ENCODE peak calls at places on chromosomes 16 and 17, in four cellular contexts. A, I, C and P are unnamed samples.

GRCh38 chr16:65884018-65884417 is 482.5 kb upstream of the CDH5 start:
- DNase-seq in A (no peak), I (no peak), C (no peak), P (no peak)

GRCh38 chr16:56193951-56194726 is 2.9 kb downstream of the GNAO1 start:
- DNase-seq in A (peak), I (peak), C (peak), P (peak)

GRCh38 chr17:2905269-2905668 is 109.0 kb downstream of the RAP1GAP2 start:
- DNase-seq in A (no peak), I (no peak), C (no peak), P (no peak)

GRCh38 chr17:19569785-19570496 is 36.3 kb downstream of the SLC47A1 start:
- DNase-seq in A (no peak), I (no peak), C (no peak), P (no peak)

GRCh38 chr17:69539781-69540319 is 125.4 kb downstream of the MAP2K6 start:
- DNase-seq in A (no peak), I (no peak), C (peak), P (no peak)

GRCh38 chr17:64950871-64951270 is 31.6 kb upstream of the LRRC37A3 start:
- DNase-seq in A (no peak), I (no peak), C (no peak), P (no peak)

GRCh38 chr17:78284146-78284545 is 52.7 kb downstream of the TMEM235 start:
- DNase-seq in A (no peak), I (no peak), C (peak), P (no peak)

GRCh38 chr17:1186923-1187771 is 7.4 kb upstream of the ABR start:
- DNase-seq in A (peak), I (peak), C (peak), P (peak)

GRCh38 chr16:27769561-27770222 is 219.7 kb downstream of the KATNIP start:
- DNase-seq in A (no peak), I (no peak), C (no peak), P (no peak)

GRCh38 chr17:49494937-49495841 is at the start of gene NGFR:
- DNase-seq in A (peak), I (no peak), C (peak), P (peak)

GRCh38 chr17:77941004-77941403 is 17.5 kb upstream of the TNRC6C start:
- DNase-seq in A (no peak), I (no peak), C (no peak), P (no peak)

GRCh38 chr17:44601574-44602372 is 44.5 kb downstream of the FZD2 start:
- DNase-seq in A (no peak), I (no peak), C (no peak), P (no peak)

GRCh38 chr17:7997186-7997585 is 5.2 kb upstream of the GUCY2D start:
- DNase-seq in A (peak), I (no peak), C (peak), P (no peak)

GRCh38 chr17:71959129-71959528 is 161.7 kb upstream of the SOX9 start:
- DNase-seq in A (peak), I (no peak), C (no peak), P (no peak)

GRCh38 chr16:2231016-2231931 is 5.0 kb upstream of the DNASE1L2 start:
- DNase-seq in A (no peak), I (no peak), C (no peak), P (no peak)

GRCh38 chr17:9817086-9817485 is 4.8 kb downstream of the GSG1L2 start:
- DNase-seq in A (no peak), I (peak), C (peak), P (no peak)

GRCh38 chr16:89350701-89351380 is 133.3 kb downstream of the ZNF778 start:
- DNase-seq in A (no peak), I (peak), C (no peak), P (no peak)

GRCh38 chr17:56678249-56679144 is 85.0 kb downstream of the NOG start:
- DNase-seq in A (no peak), I (no peak), C (peak), P (no peak)

GRCh38 chr17:273994-274832 is 78.4 kb downstream of the RPH3AL start:
- DNase-seq in A (no peak), I (no peak), C (no peak), P (peak)

GRCh38 chr17:19812407-19812806 is 55.3 kb downstream of the ULK2 start:
- DNase-seq in A (no peak), I (peak), C (peak), P (no peak)

GRCh38 chr17:27241346-27241946 is 52.5 kb upstream of the WSB1 start:
- DNase-seq in A (no peak), I (no peak), C (peak), P (peak)

GRCh38 chr16:85615852-85616607 is 2.9 kb downstream of the GSE1 start:
- DNase-seq in A (peak), I (peak), C (peak), P (peak)

GRCh38 chr16:24729967-24730815 is 740 bp downstream of the TNRC6A start:
- DNase-seq in A (peak), I (no peak), C (peak), P (peak)

GRCh38 chr16:75251280-75252048 is at the start of gene BCAR1:
- DNase-seq in A (peak), I (peak), C (peak), P (peak)

GRCh38 chr17:65685110-65685509 is 123.7 kb upstream of the AXIN2 start:
- DNase-seq in A (no peak), I (no peak), C (no peak), P (no peak)

GRCh38 chr17:63433746-63434591 is 12.1 kb downstream of the CYB561 start:
- DNase-seq in A (no peak), I (no peak), C (peak), P (no peak)

GRCh38 chr16:31880322-31880979 is 6.8 kb downstream of the ZNF267 start:
- DNase-seq in A (no peak), I (no peak), C (peak), P (no peak)

GRCh38 chr17:28951991-28952975 is 965 bp upstream of the PHF12 start:
- DNase-seq in A (peak), I (peak), C (peak), P (peak)

GRCh38 chr16:50505714-50506542 is 42.3 kb upstream of the NKD1 start:
- DNase-seq in A (no peak), I (no peak), C (peak), P (no peak)

GRCh38 chr16:49862694-49863093 is 6.8 kb upstream of the ZNF423 start:
- DNase-seq in A (no peak), I (no peak), C (no peak), P (no peak)

GRCh38 chr16:55499951-55500350 is 8.9 kb upstream of the LPCAT2 start:
- DNase-seq in A (no peak), I (no peak), C (peak), P (no peak)

GRCh38 chr17:52147431-52147830 is 11.1 kb downstream of the CA10 start:
- DNase-seq in A (no peak), I (no peak), C (no peak), P (no peak)

GRCh38 chr17:75721463-75722011 is 278 bp downstream of the ITGB4 start:
- DNase-seq in A (peak), I (no peak), C (no peak), P (no peak)

GRCh38 chr17:56897646-56898424 is 16.0 kb downstream of the TRIM25 start:
- DNase-seq in A (no peak), I (no peak), C (no peak), P (no peak)

GRCh38 chr16:50273888-50274770 is 7.8 kb downstream of the ADCY7 start:
- DNase-seq in A (no peak), I (no peak), C (no peak), P (no peak)

GRCh38 chr17:57121308-57122042 is 36.4 kb downstream of the AKAP1 start:
- DNase-seq in A (peak), I (peak), C (peak), P (no peak)

GRCh38 chr17:62869885-62870580 is 61.9 kb upstream of the MARCHF10 start:
- DNase-seq in A (no peak), I (no peak), C (peak), P (peak)

DNA sequence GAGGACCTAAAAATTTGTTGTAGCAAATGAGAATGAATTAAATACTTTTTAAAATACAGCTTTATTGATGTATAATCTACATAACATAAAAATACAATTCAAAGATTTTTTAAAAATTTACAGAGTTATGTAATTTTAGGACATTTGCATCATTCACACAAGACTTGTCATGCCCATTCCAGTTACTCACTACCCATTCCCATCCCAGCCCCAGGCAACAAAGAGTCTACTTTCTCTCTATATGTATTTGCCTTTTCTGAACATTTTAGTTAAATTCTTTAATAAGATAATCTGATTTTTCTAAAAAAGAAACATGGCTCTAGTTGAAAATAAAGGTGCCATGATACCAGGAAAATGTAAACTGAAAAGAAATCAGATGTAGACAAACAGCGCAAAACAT is 354.2 kb downstream of the PMP22 start:
- DNase-seq in A (no peak), I (no peak), C (no peak), P (no peak)
- TF ChIP-seq CTCF in A (no peak), I (no peak), C (no peak), P (no peak)

DNA sequence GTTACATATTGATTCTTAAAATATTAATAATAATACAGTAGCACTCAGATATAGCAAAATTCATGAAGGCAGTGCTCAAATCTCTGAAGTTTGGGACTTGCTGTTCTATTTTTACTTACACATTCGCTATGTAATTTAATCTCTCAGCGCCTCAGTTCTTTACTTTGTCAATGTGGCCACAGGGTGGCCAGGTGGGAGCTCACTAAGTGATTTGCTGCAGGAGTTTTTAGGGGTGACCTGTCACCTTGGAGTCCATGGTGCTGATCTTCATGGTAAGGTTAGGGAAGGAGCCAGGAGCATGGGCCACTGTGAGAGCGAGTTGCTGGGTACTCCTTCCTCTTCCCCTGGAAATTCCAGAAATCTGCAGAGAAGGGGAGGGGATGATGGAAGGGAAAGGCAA is 28.1 kb downstream of the VWA3A start:
- DNase-seq in A (no peak), I (no peak), C (no peak), P (no peak)
- TF ChIP-seq CTCF in A (no peak), I (no peak), C (no peak), P (no peak)

DNA sequence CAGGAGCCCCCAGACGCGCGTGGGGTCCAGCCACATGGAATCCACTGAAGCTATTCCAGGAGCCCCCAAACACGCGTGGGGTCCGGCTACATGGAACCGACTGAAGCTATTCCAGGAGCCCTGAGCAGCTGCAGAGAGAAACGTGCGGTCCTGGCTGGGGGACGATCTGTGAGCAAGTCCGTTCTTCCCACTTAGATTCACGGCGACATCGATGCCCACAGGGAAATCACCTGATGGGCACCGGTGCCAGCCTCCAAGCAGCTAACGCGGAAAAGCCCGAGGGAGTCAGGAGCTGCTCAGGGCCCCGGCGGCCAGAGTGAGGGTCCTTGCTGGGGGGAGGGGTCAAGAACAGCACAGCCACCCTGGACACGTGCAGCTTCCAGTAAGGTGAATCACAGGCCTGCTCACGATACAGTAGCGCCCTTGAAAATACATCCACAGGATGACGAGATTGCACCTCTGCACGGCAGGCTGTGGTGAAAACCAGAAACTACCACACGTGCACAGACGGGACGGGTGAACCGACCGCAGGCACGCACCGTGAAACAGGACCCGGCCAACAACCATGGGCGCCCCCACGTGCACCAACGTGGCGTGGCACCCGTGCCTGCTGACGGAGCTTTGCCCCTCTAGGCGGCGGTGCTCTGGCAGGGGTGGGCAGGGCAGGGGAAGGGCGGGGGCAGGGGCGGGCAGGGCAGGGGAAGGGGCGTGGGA is 77.7 kb upstream of the GNG13 start:
- DNase-seq in A (peak), I (no peak), C (no peak), P (no peak)
- TF ChIP-seq CTCF in A (peak), I (no peak), C (no peak), P (no peak)

DNA sequence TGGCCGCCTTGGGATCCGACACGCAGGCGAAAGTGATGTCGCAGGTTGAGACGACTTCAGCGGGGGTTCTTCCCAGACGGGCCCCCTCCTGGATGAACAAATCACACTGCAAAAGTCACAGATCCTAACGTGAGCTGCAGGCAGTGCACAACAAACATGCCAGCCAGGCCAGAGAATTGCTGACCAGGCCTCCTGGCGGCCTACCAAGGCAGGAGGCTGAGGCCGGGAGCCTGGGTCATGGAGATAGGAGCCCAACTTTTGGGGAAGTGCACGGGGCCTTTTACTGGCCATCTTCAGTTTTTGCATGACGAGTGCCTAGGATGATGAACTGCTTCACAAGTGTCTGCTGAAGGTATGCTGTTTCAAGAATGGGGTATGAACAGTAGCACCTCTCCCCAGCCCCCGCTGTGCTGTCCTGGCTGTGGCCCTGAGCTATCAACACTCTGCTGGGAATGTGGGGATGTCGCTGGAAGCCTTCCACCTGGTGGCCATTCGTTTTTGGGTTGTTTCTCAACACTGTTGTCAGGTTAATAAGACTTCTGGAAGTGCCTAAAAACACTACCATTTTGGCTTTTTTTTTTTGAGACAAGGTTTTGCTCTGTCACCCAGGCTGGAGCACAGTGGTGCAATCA is 12.2 kb upstream of the ROGDI start:
- DNase-seq in A (no peak), I (no peak), C (no peak), P (no peak)
- TF ChIP-seq CTCF in A (no peak), I (no peak), C (no peak), P (no peak)

DNA sequence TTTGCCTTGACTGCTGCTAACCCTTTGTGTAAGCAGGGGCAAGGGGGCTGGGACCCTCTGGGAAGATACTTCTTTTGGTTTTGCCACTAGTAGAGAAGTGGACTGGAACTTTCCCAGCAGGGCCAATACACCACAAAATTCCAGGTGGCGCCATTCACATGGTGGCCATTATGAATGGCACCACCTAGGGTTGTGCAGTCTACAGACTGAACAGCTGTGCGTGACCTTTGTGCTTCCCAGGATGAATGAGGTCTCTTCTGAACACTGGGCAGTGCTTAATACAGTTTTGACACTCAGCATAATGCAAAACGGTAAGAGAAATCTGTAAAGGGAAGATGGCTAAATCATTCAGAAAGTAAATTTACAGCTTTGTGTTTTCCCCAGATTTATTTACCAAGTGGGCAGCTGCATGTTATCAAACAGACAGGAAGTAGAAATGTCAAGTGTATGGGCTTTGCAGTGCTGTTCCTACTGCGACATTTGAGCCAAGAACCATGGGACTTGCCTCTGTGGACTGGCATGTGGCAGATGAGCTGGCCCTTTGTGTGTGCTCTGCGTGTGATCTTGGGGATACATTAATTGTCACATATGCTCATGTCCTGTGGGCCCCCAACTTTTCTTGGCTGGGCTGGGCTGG is 9.2 kb downstream of the SYT17 start:
- DNase-seq in A (no peak), I (no peak), C (no peak), P (no peak)
- TF ChIP-seq CTCF in A (peak), I (no peak), C (no peak), P (peak)

DNA sequence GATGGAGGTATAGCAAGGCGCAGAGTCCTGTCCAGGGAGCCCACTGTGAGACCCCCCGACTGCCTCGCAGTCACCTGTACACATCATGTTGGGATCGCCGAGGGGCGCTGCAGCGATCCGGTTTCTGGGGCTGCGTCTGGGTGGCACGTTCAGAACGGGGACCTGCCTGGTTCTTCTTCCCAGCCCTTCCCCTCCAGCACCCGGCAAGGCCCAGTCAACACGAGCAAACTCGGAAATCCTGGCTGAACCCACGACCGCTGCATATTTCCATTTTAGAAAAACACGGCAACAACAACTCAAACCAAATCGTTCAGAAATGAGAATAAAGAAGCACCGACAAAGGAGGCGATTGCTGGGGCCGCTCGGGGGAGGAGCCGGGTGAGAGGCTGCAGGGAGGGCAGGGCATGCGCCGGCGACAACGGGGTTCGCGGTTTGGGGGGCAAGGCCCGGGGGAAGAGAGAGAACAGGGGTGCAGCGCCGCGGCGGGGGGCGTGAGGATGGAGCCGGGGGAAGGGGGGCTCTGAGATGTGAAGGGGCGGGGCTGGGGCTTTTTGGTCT is 597 bp downstream of the HSDL1 start:
- DNase-seq in A (peak), I (peak), C (peak), P (peak)
- TF ChIP-seq CTCF in A (no peak), I (no peak), C (peak), P (no peak)

DNA sequence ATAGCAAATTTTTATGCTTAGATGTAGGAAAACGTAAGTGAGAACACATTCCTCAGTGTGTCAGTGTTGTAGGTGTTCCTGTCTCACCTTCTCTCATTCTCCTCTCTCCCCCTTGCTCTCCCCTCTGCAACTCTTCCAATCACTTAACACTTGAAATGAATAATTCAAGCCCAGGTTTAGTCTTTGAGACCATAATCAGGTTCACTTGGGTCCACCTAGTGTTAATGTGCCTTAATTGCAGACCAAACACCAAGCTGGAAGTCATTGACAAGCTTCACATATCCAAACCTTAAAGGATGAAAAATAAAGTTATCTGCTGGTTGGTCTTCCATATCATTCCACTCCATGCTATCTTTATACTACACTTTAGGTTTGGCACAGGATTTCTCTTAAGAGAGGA is 37.0 kb downstream of the STXBP4 start:
- DNase-seq in A (no peak), I (no peak), C (peak), P (no peak)
- TF ChIP-seq CTCF in A (peak), I (no peak), C (peak), P (no peak)

GRCh38 chr17:13004336-13004735 is 13.5 kb downstream of the ELAC2 start:
- DNase-seq in A (no peak), I (no peak), C (no peak), P (no peak)

GRCh38 chr17:13001991-13002615 is 15.7 kb downstream of the ELAC2 start:
- DNase-seq in A (no peak), I (no peak), C (peak), P (no peak)

GRCh38 chr17:13003927-13004326 is 13.9 kb downstream of the ELAC2 start:
- DNase-seq in A (no peak), I (no peak), C (no peak), P (no peak)

GRCh38 chr17:13002761-13003453 is 14.9 kb downstream of the ELAC2 start:
- DNase-seq in A (peak), I (peak), C (peak), P (peak)

GRCh38 chr17:13003454-13003851 is 14.4 kb downstream of the ELAC2 start:
- DNase-seq in A (no peak), I (no peak), C (no peak), P (no peak)
- TF ChIP-seq CTCF in A (no peak), I (peak), C (no peak), P (peak)